ENCODE peak calls at places on chromosome 17, in six cellular contexts. F is mesenchymal stem cell, M is IMR-90, A is H1, T is neuronal stem cell, E is trophoblast cell. K is an unnamed sample.

GRCh38 chr17:52106638-52107261 is 51.8 kb downstream of the CA10 start:
- DNase-seq in F (peak; percentile 29), M (no peak), A (no peak), T (peak; percentile 44), E (peak; percentile 11), K (peak; percentile 49)

GRCh38 chr17:48575673-48576478 is 2.3 kb downstream of the HOXB4 start:
- DNase-seq in F (peak; percentile 86), M (peak; percentile 67), A (no peak), T (no peak), E (no peak), K (no peak)

GRCh38 chr17:39186481-39187002 is 10.9 kb downstream of the CACNB1 start:
- DNase-seq in F (no peak), M (no peak), A (no peak), T (no peak), E (no peak), K (no peak)

GRCh38 chr17:36731091-36731490 is 129.7 kb downstream of the MRM1 start:
- DNase-seq in F (no peak), M (no peak), A (no peak), T (no peak), E (no peak), K (no peak)

GRCh38 chr17:72619976-72620650 is 472.4 kb downstream of the SLC39A11 start:
- DNase-seq in F (no peak), M (no peak), A (no peak), T (no peak), E (no peak), K (no peak)

GRCh38 chr17:1686086-1686485 is 1.4 kb upstream of the PRPF8 start:
- DNase-seq in F (no peak), M (no peak), A (no peak), T (no peak), E (no peak), K (no peak)

GRCh38 chr17:17215575-17215974 is 9.4 kb upstream of the PLD6 start:
- DNase-seq in F (no peak), M (no peak), A (no peak), T (no peak), E (no peak), K (no peak)

GRCh38 chr17:19291646-19292376 is 54.6 kb downstream of the EPN2 start:
- DNase-seq in F (no peak), M (no peak), A (no peak), T (no peak), E (no peak), K (no peak)

GRCh38 chr17:16941072-16941641 is 30.8 kb downstream of the TNFRSF13B start:
- DNase-seq in F (no peak), M (no peak), A (no peak), T (no peak), E (no peak), K (no peak)

GRCh38 chr17:30379303-30380105 is 777 bp downstream of the CPD start:
- DNase-seq in F (peak; percentile 20), M (no peak), A (no peak), T (no peak), E (no peak), K (peak; percentile 30)

GRCh38 chr17:71188811-71189492 is 931.9 kb upstream of the SOX9 start:
- DNase-seq in F (peak; percentile 94), M (peak; percentile 95), A (no peak), T (no peak), E (no peak), K (no peak)

GRCh38 chr17:45022655-45023339 is 28.6 kb downstream of the DCAKD start:
- DNase-seq in F (no peak), M (no peak), A (no peak), T (no peak), E (no peak), K (peak; percentile 46)

GRCh38 chr17:80005360-80006338 is 30.0 kb downstream of the TBC1D16 start:
- DNase-seq in F (peak; percentile 51), M (peak; percentile 31), A (no peak), T (peak; percentile 56), E (peak; percentile 14), K (peak; percentile 65)
- H2BK5ac ChIP-seq in F (no peak overlapping the region), M (no peak overlapping the region), A (peak overlapping the region; percentile 60), T (no peak overlapping the region), E (no peak overlapping the region), K (no peak overlapping the region)

DNA sequence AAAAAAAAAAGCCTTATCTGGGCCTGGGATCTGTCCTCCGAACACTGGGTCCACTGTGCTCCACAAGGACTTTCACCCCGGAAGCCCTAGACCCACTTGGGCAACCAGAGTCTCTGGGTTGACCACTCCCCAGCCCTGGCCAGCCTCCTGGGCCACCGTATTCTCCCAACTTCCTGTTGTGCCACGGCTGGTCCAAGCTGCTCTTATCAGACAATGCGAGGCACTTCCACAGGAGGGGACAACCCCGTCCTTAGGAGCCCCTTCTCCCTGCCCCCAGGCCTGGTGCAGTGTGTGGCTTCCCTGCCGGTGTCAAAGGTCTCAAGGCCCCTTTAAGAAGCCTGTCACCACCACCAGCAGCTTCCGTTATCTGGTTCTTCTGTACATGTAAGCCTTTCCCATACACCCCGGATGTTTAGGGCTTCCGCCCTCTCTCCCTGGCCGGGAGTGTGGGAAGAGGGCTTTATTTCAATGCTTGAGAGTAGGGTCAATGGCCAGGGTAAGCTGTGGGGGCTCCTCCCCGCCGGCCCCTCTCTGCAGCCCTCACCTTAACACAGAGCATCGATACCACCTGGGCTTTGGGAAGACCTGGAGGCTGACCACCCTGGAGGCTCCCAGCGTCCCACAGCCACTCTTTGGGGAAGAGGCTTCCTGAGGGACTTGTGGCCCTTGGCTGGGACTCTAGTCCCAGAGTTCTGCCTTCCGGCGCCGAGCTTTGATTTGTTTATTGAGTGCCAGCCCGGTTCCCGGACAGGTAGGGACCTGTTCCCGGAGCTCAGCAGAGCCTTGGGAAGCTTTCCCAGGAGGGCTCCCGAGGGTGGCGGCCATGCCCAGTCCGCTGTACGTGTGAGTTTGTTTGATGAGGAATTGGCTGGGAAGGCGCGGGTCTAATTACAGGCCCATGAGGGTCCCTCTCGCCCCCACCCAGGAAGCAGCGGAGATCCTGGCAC is 313.1 kb downstream of the SEC14L1 start:
- DNase-seq in F (no peak), M (no peak), A (no peak), T (no peak), E (no peak), K (peak; percentile 34)
- H3K4me3 ChIP-seq in F (no peak overlapping the region), M (no peak overlapping the region), A (no peak overlapping the region), T (no peak overlapping the region), E (no peak overlapping the region), K (no peak overlapping the region)

DNA sequence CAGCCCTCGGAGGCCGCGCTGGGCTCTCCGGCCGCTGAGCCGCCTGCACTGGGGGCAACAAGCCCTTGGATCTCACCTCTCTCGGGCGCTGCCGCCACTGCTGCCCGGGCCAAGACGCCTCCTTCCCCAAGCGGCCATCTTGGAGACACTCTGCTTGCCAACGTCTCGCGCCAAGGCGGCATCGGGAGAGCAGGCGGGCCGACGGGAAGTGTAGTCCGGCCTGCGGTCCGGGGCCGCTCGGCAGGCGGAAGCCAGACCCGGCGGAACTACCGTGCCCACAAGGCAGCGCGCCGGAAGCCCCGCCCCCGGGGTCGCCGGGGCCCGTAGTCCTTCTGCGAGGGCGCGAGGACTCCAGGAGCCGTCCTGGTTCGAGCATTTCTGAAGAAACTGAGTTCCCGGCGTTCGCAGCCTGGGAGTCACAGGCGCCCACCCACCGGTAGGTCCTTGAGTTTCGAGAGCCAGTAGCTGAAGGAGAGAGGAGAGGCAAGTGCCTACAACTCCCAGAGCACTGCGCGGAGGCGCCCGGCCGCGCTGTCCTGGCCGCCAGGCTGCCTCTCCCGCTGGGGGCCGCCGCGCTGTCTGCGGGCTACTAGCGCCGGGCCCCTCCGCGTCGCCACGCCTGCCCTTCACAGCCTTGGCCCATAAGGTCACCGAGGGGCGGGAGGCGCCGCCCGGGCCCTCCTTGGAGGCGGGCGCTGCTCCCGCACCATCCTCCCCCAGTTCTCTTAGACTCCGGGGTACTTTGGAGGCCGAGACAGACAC is at the start of gene TMEM11:
- DNase-seq in F (peak; percentile 96), M (peak; percentile 94), A (peak; percentile 83), T (peak; percentile 94), E (peak; percentile 98), K (peak; percentile 98)
- H2BK5ac ChIP-seq in F (peak within 1 kb of the TSS; percentile 87), M (peak within 1 kb of the TSS; percentile 96), A (peak within 1 kb of the TSS; percentile 96), T (peak within 1 kb of the TSS; percentile 33), E (peak within 1 kb of the TSS; percentile 97), K (peak within 1 kb of the TSS; percentile 82)

GRCh38 chr17:49980703-49981197 is 11.8 kb downstream of the DLX4 start:
- DNase-seq in F (no peak), M (no peak), A (peak; percentile 64), T (no peak), E (no peak), K (peak; percentile 91)

GRCh38 chr17:49976828-49977202 is 7.8 kb downstream of the DLX4 start:
- DNase-seq in F (no peak), M (no peak), A (no peak), T (no peak), E (no peak), K (no peak)

GRCh38 chr17:49977463-49978389 is 8.7 kb downstream of the DLX4 start:
- DNase-seq in F (no peak), M (no peak), A (no peak), T (no peak), E (no peak), K (peak; percentile 40)

GRCh38 chr17:49978501-49978900 is 9.5 kb downstream of the DLX4 start:
- DNase-seq in F (no peak), M (no peak), A (no peak), T (no peak), E (no peak), K (no peak)

GRCh38 chr17:49979748-49980479 is 10.9 kb downstream of the DLX4 start:
- DNase-seq in F (no peak), M (no peak), A (no peak), T (no peak), E (no peak), K (no peak)
- H3K4me3 ChIP-seq in F (no peak overlapping the region), M (no peak overlapping the region), A (no peak overlapping the region), T (no peak overlapping the region), E (no peak overlapping the region), K (no peak overlapping the region)

GRCh38 chr17:7574176-7574953 is 5.1 kb upstream of the CD68 start:
- DNase-seq in F (no peak), M (peak; percentile 28), A (no peak), T (no peak), E (no peak), K (no peak)

GRCh38 chr17:7572338-7572587 is 7.2 kb upstream of the CD68 start:
- DNase-seq in F (no peak), M (no peak), A (no peak), T (no peak), E (no peak), K (no peak)

GRCh38 chr17:7575481-7575883 is 4.0 kb upstream of the CD68 start:
- DNase-seq in F (no peak), M (no peak), A (no peak), T (no peak), E (no peak), K (no peak)

GRCh38 chr17:7572588-7573323 is 6.7 kb upstream of the CD68 start:
- DNase-seq in F (peak; percentile 100), M (peak; percentile 99), A (peak; percentile 100), T (peak; percentile 99), E (peak; percentile 100), K (peak; percentile 100)

GRCh38 chr17:7573324-7574080 is 5.9 kb upstream of the CD68 start:
- DNase-seq in F (peak; percentile 90), M (peak; percentile 90), A (no peak), T (peak; percentile 84), E (peak; percentile 82), K (peak; percentile 97)
- H2BK5ac ChIP-seq in F (peak overlapping the region; percentile 94), M (peak overlapping the region; percentile 78), A (peak overlapping the region; percentile 98), T (peak overlapping the region; percentile 70), E (peak overlapping the region; percentile 77), K (peak overlapping the region; percentile 91)

GRCh38 chr17:74123350-74123749 is 80.1 kb upstream of the RPL38 start:
- DNase-seq in F (no peak), M (no peak), A (no peak), T (no peak), E (no peak), K (peak; percentile 84)
- H3K4me3 ChIP-seq in F (no peak overlapping the region), M (no peak overlapping the region), A (no peak overlapping the region), T (no peak overlapping the region), E (no peak overlapping the region), K (no peak overlapping the region)